ENCODE peak calls at places on chromosomes 6 and 20, in four cellular contexts. E is activated gamma-delta T cell treated with Interleukin-2 at 50 U/mL for 16 hours, R is NCI-H510A treated with DMSO at 0.1 percent for 48 hours, Y is Right ventricle myocardium superior. Z is an unnamed sample.

GRCh38 chr6:30841644-30842504 is 42.4 kb upstream of the DDR1 start:
- DNase-seq in E (no peak), R (no peak), Y (no peak), Z (no peak)

GRCh38 chr6:159259726-159260125 is 90.5 kb downstream of the FNDC1 start:
- DNase-seq in E (no peak), R (no peak), Y (no peak), Z (no peak)

GRCh38 chr6:166675736-166676135 is 48.7 kb upstream of the RPS6KA2 start:
- DNase-seq in E (no peak), R (peak; percentile 42), Y (no peak), Z (no peak)

GRCh38 chr6:34806738-34807453 is 15.0 kb downstream of the BLTP3A start:
- DNase-seq in E (no peak), R (no peak), Y (no peak), Z (no peak)

GRCh38 chr6:7615611-7616383 is 25.8 kb downstream of the SNRNP48 start:
- DNase-seq in E (peak; percentile 26), R (peak; percentile 50), Y (no peak), Z (no peak)

GRCh38 chr6:127420558-127420957 is 38.6 kb downstream of the KIAA0408 start:
- DNase-seq in E (peak; percentile 58), R (peak; percentile 60), Y (no peak), Z (no peak)

GRCh38 chr6:43921548-43922422 is 151.8 kb downstream of the VEGFA start:
- DNase-seq in E (no peak), R (no peak), Y (no peak), Z (peak; percentile 43)

GRCh38 chr20:57715268-57715904 is 5.6 kb upstream of the PMEPA1 start:
- DNase-seq in E (no peak), R (no peak), Y (no peak), Z (no peak)

GRCh38 chr6:149983145-149983544 is 19.4 kb downstream of the ULBP1 start:
- DNase-seq in E (no peak), R (no peak), Y (no peak), Z (no peak)

GRCh38 chr6:95723638-95724037 is 146.3 kb downstream of the MANEA start:
- DNase-seq in E (no peak), R (no peak), Y (no peak), Z (no peak)

GRCh38 chr6:159788757-159789376 is 535 bp downstream of the TCP1 start:
- DNase-seq in E (peak; percentile 6), R (no peak), Y (peak; percentile 55), Z (peak; percentile 84)

GRCh38 chr20:25273541-25274358 is 25.9 kb downstream of the PYGB start:
- DNase-seq in E (peak; percentile 1), R (no peak), Y (peak; percentile 52), Z (no peak)

GRCh38 chr6:128327890-128328289 is 192.5 kb downstream of the PTPRK start:
- DNase-seq in E (peak; percentile 5), R (no peak), Y (no peak), Z (no peak)

GRCh38 chr20:38195041-38195504 is 30.0 kb upstream of the TGM2 start:
- DNase-seq in E (no peak), R (peak; percentile 13), Y (no peak), Z (no peak)

GRCh38 chr6:161444464-161444863 is 170.6 kb upstream of the AGPAT4 start:
- DNase-seq in E (no peak), R (no peak), Y (no peak), Z (no peak)

GRCh38 chr6:85544776-85545175 is 48.9 kb downstream of the SNX14 start:
- DNase-seq in E (no peak), R (no peak), Y (no peak), Z (no peak)

GRCh38 chr20:45229264-45230056 is 8.3 kb downstream of the SEMG2 start:
- DNase-seq in E (peak; percentile 8), R (peak; percentile 57), Y (peak; percentile 47), Z (no peak)

GRCh38 chr20:10463622-10464021 is 28.5 kb downstream of the SLX4IP start:
- DNase-seq in E (no peak), R (no peak), Y (no peak), Z (no peak)

GRCh38 chr20:54856202-54856601 is 380.8 kb downstream of the DOK5 start:
- DNase-seq in E (no peak), R (no peak), Y (no peak), Z (no peak)

GRCh38 chr20:44154521-44155001 is 32.4 kb downstream of the JPH2 start:
- DNase-seq in E (no peak), R (no peak), Y (no peak), Z (no peak)

GRCh38 chr6:47571488-47571887 is 93.9 kb downstream of the CD2AP start:
- DNase-seq in E (no peak), R (no peak), Y (no peak), Z (no peak)

GRCh38 chr6:158207452-158207788 is 39.3 kb downstream of the GTF2H5 start:
- DNase-seq in E (no peak), R (no peak), Y (no peak), Z (no peak)

GRCh38 chr6:105500693-105501092 is 97.8 kb upstream of the PREP start:
- DNase-seq in E (no peak), R (no peak), Y (no peak), Z (no peak)

GRCh38 chr6:116059713-116060571 is 749 bp downstream of the FRK start:
- DNase-seq in E (no peak), R (no peak), Y (no peak), Z (no peak)

GRCh38 chr20:57734754-57735153 is 24.9 kb upstream of the PMEPA1 start:
- DNase-seq in E (no peak), R (no peak), Y (no peak), Z (no peak)

GRCh38 chr6:105397987-105398386 is 4.9 kb downstream of the PREP start:
- DNase-seq in E (peak; percentile 5), R (no peak), Y (no peak), Z (no peak)

GRCh38 chr6:124928831-124929230 is 33.4 kb upstream of the RNF217 start:
- DNase-seq in E (no peak), R (no peak), Y (no peak), Z (no peak)

GRCh38 chr6:98836025-98836961 is 1.9 kb downstream of the POU3F2 start:
- DNase-seq in E (no peak), R (peak; percentile 48), Y (no peak), Z (no peak)

GRCh38 chr6:33613794-33614166 is 7.3 kb upstream of the ITPR3 start:
- DNase-seq in E (no peak), R (no peak), Y (no peak), Z (no peak)

GRCh38 chr6:159691963-159692287 is 1.1 kb downstream of the SOD2 start:
- DNase-seq in E (no peak), R (no peak), Y (no peak), Z (no peak)